ENCODE peak calls at places on chromosomes 11 and 22, in eight cellular contexts. One of them, this sample, is unnamed.

GRCh38 chr11:57332694-57333440 is 2.8 kb downstream of the SSRP1 start:
- DNase-seq in WTC11: no peak
- DNase-seq in A549: no peak
- DNase-seq in psoas muscle: peak
- DNase-seq in endothelial cell of umbilical vein: no peak
- DNase-seq in HFF-Myc: no peak
- DNase-seq in hepatocyte: no peak
- DNase-seq in CD8-positive, alpha-beta T cell: no peak
- DNase-seq in this sample: no peak

GRCh38 chr11:110314366-110315095 is 18.1 kb upstream of the RDX start:
- DNase-seq in psoas muscle: no peak
- DNase-seq in CD8-positive, alpha-beta T cell: no peak
- DNase-seq in A549: no peak
- DNase-seq in WTC11: no peak
- DNase-seq in HFF-Myc: no peak
- DNase-seq in endothelial cell of umbilical vein: no peak
- DNase-seq in hepatocyte: no peak
- DNase-seq in this sample: no peak

GRCh38 chr11:12706531-12707499 is 32.6 kb downstream of the TEAD1 start:
- DNase-seq in CD8-positive, alpha-beta T cell: no peak
- DNase-seq in psoas muscle: no peak
- DNase-seq in hepatocyte: peak
- DNase-seq in endothelial cell of umbilical vein: peak
- DNase-seq in HFF-Myc: no peak
- DNase-seq in A549: no peak
- DNase-seq in WTC11: no peak
- DNase-seq in this sample: no peak

GRCh38 chr22:28951969-28952521 is 68.7 kb downstream of the ZNRF3 start:
- DNase-seq in HFF-Myc: no peak
- DNase-seq in A549: no peak
- DNase-seq in psoas muscle: no peak
- DNase-seq in endothelial cell of umbilical vein: no peak
- DNase-seq in WTC11: peak
- DNase-seq in CD8-positive, alpha-beta T cell: no peak
- DNase-seq in hepatocyte: peak
- DNase-seq in this sample: peak

GRCh38 chr11:27995082-27995481 is 112.9 kb downstream of the KIF18A start:
- DNase-seq in HFF-Myc: no peak
- DNase-seq in WTC11: no peak
- DNase-seq in hepatocyte: no peak
- DNase-seq in CD8-positive, alpha-beta T cell: no peak
- DNase-seq in psoas muscle: no peak
- DNase-seq in A549: peak
- DNase-seq in endothelial cell of umbilical vein: no peak
- DNase-seq in this sample: no peak

GRCh38 chr11:15213471-15214231 is 98.9 kb downstream of the INSC start:
- DNase-seq in endothelial cell of umbilical vein: no peak
- DNase-seq in hepatocyte: peak
- DNase-seq in CD8-positive, alpha-beta T cell: no peak
- DNase-seq in WTC11: no peak
- DNase-seq in HFF-Myc: no peak
- DNase-seq in psoas muscle: no peak
- DNase-seq in A549: no peak
- DNase-seq in this sample: no peak

GRCh38 chr11:55969845-55970244 is at the start of gene OR10AG1:
- DNase-seq in WTC11: no peak
- DNase-seq in A549: no peak
- DNase-seq in psoas muscle: no peak
- DNase-seq in endothelial cell of umbilical vein: no peak
- DNase-seq in hepatocyte: no peak
- DNase-seq in CD8-positive, alpha-beta T cell: no peak
- DNase-seq in HFF-Myc: no peak
- DNase-seq in this sample: no peak

GRCh38 chr11:29159552-29160465 is 857.0 kb downstream of the KCNA4 start:
- DNase-seq in A549: peak
- DNase-seq in CD8-positive, alpha-beta T cell: no peak
- DNase-seq in HFF-Myc: peak
- DNase-seq in WTC11: peak
- DNase-seq in endothelial cell of umbilical vein: peak
- DNase-seq in hepatocyte: peak
- DNase-seq in psoas muscle: no peak
- DNase-seq in this sample: peak

GRCh38 chr11:121687961-121688566 is 235.3 kb upstream of the SORL1-AS1 start:
- DNase-seq in hepatocyte: peak
- DNase-seq in WTC11: peak
- DNase-seq in psoas muscle: no peak
- DNase-seq in endothelial cell of umbilical vein: no peak
- DNase-seq in A549: no peak
- DNase-seq in CD8-positive, alpha-beta T cell: no peak
- DNase-seq in HFF-Myc: peak
- DNase-seq in this sample: no peak

GRCh38 chr22:37419370-37419915 is 7.8 kb downstream of the ELFN2 start:
- DNase-seq in A549: no peak
- DNase-seq in psoas muscle: no peak
- DNase-seq in endothelial cell of umbilical vein: no peak
- DNase-seq in hepatocyte: no peak
- DNase-seq in WTC11: no peak
- DNase-seq in CD8-positive, alpha-beta T cell: no peak
- DNase-seq in HFF-Myc: no peak
- DNase-seq in this sample: no peak

GRCh38 chr11:118870396-118871343 is 13.0 kb upstream of the CXCR5 start:
- DNase-seq in CD8-positive, alpha-beta T cell: no peak
- DNase-seq in endothelial cell of umbilical vein: no peak
- DNase-seq in psoas muscle: peak
- DNase-seq in A549: no peak
- DNase-seq in WTC11: peak
- DNase-seq in HFF-Myc: no peak
- DNase-seq in hepatocyte: no peak
- DNase-seq in this sample: peak

GRCh38 chr11:118057424-118058145 is 19.3 kb upstream of the TMPRSS4 start:
- DNase-seq in WTC11: no peak
- DNase-seq in psoas muscle: peak
- DNase-seq in endothelial cell of umbilical vein: no peak
- DNase-seq in A549: no peak
- DNase-seq in hepatocyte: no peak
- DNase-seq in HFF-Myc: no peak
- DNase-seq in CD8-positive, alpha-beta T cell: no peak
- DNase-seq in this sample: no peak

GRCh38 chr11:72231396-72232259 is 7.1 kb downstream of the INPPL1 start:
- DNase-seq in hepatocyte: no peak
- DNase-seq in endothelial cell of umbilical vein: no peak
- DNase-seq in A549: no peak
- DNase-seq in WTC11: no peak
- DNase-seq in HFF-Myc: no peak
- DNase-seq in CD8-positive, alpha-beta T cell: no peak
- DNase-seq in psoas muscle: no peak
- DNase-seq in this sample: no peak

GRCh38 chr11:8699903-8700302 is 17.3 kb downstream of the RPL27A start:
- DNase-seq in HFF-Myc: no peak
- DNase-seq in psoas muscle: no peak
- DNase-seq in hepatocyte: no peak
- DNase-seq in A549: no peak
- DNase-seq in WTC11: peak
- DNase-seq in endothelial cell of umbilical vein: peak
- DNase-seq in CD8-positive, alpha-beta T cell: no peak
- DNase-seq in this sample: peak

GRCh38 chr11:57638811-57639320 is 10.8 kb downstream of the YPEL4 start:
- DNase-seq in psoas muscle: no peak
- DNase-seq in HFF-Myc: no peak
- DNase-seq in CD8-positive, alpha-beta T cell: no peak
- DNase-seq in A549: no peak
- DNase-seq in endothelial cell of umbilical vein: no peak
- DNase-seq in hepatocyte: no peak
- DNase-seq in WTC11: peak
- DNase-seq in this sample: no peak

GRCh38 chr11:101082813-101083212 is 46.8 kb downstream of the PGR start:
- DNase-seq in endothelial cell of umbilical vein: no peak
- DNase-seq in psoas muscle: no peak
- DNase-seq in WTC11: no peak
- DNase-seq in hepatocyte: no peak
- DNase-seq in A549: no peak
- DNase-seq in CD8-positive, alpha-beta T cell: no peak
- DNase-seq in HFF-Myc: no peak
- DNase-seq in this sample: no peak

GRCh38 chr11:90288207-90288821 is 65.5 kb upstream of the CHORDC1 start:
- DNase-seq in psoas muscle: no peak
- DNase-seq in A549: peak
- DNase-seq in HFF-Myc: no peak
- DNase-seq in endothelial cell of umbilical vein: peak
- DNase-seq in hepatocyte: peak
- DNase-seq in CD8-positive, alpha-beta T cell: no peak
- DNase-seq in WTC11: no peak
- DNase-seq in this sample: no peak

GRCh38 chr11:73401217-73401923 is 25.2 kb downstream of the RELT start:
- DNase-seq in psoas muscle: no peak
- DNase-seq in A549: no peak
- DNase-seq in HFF-Myc: no peak
- DNase-seq in hepatocyte: no peak
- DNase-seq in WTC11: no peak
- DNase-seq in CD8-positive, alpha-beta T cell: no peak
- DNase-seq in endothelial cell of umbilical vein: no peak
- DNase-seq in this sample: no peak

GRCh38 chr11:2120359-2121100 is 18.7 kb downstream of the IGF2 start:
- DNase-seq in WTC11: no peak
- DNase-seq in HFF-Myc: no peak
- DNase-seq in endothelial cell of umbilical vein: no peak
- DNase-seq in CD8-positive, alpha-beta T cell: no peak
- DNase-seq in A549: no peak
- DNase-seq in psoas muscle: peak
- DNase-seq in hepatocyte: no peak
- DNase-seq in this sample: no peak

GRCh38 chr11:109247071-109247470 is 174.9 kb upstream of the C11orf87 start:
- DNase-seq in A549: no peak
- DNase-seq in endothelial cell of umbilical vein: no peak
- DNase-seq in WTC11: no peak
- DNase-seq in HFF-Myc: no peak
- DNase-seq in CD8-positive, alpha-beta T cell: no peak
- DNase-seq in psoas muscle: no peak
- DNase-seq in hepatocyte: no peak
- DNase-seq in this sample: no peak

GRCh38 chr11:118631109-118631508 is 23.7 kb downstream of the PHLDB1 start:
- DNase-seq in WTC11: no peak
- DNase-seq in HFF-Myc: no peak
- DNase-seq in psoas muscle: no peak
- DNase-seq in CD8-positive, alpha-beta T cell: no peak
- DNase-seq in A549: no peak
- DNase-seq in endothelial cell of umbilical vein: no peak
- DNase-seq in hepatocyte: no peak
- DNase-seq in this sample: no peak

GRCh38 chr22:20764053-20764720 is 9.7 kb upstream of the SERPIND1 start:
- DNase-seq in psoas muscle: no peak
- DNase-seq in CD8-positive, alpha-beta T cell: no peak
- DNase-seq in hepatocyte: no peak
- DNase-seq in A549: no peak
- DNase-seq in HFF-Myc: no peak
- DNase-seq in endothelial cell of umbilical vein: no peak
- DNase-seq in WTC11: no peak
- DNase-seq in this sample: no peak
- TF ChIP-seq CTCF in psoas muscle: no peak
- TF ChIP-seq CTCF in CD8-positive, alpha-beta T cell: no peak
- TF ChIP-seq CTCF in hepatocyte: no peak
- TF ChIP-seq CTCF in A549: no peak
- TF ChIP-seq CTCF in HFF-Myc: no peak
- TF ChIP-seq CTCF in endothelial cell of umbilical vein: no peak
- TF ChIP-seq CTCF in WTC11: no peak
- TF ChIP-seq CTCF in this sample: no peak

DNA sequence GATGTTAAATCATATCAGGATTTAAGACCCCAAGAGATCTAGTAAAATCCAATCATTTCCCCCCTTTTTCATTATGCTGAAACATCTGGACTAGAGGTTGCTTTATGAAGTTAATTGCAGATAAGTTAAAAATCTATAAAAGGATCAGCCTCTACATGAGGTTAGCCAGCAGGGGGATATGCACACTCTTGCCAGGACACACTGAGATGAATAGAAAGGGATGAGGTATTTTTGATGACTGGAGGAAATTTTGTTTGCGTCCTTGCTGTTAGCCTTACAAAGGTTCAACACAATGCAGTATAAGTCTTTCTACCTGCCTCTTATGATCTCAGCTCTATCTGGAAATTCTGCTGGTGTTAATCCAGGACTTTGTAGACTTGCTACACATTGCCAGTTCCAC is 1034.3 kb downstream of the LRRC4C start:
- DNase-seq in WTC11: no peak
- DNase-seq in hepatocyte: no peak
- DNase-seq in psoas muscle: no peak
- DNase-seq in A549: no peak
- DNase-seq in endothelial cell of umbilical vein: no peak
- DNase-seq in CD8-positive, alpha-beta T cell: no peak
- DNase-seq in HFF-Myc: no peak
- DNase-seq in this sample: no peak
- TF ChIP-seq CTCF in WTC11: no peak
- TF ChIP-seq CTCF in hepatocyte: no peak
- TF ChIP-seq CTCF in psoas muscle: no peak
- TF ChIP-seq CTCF in A549: no peak
- TF ChIP-seq CTCF in endothelial cell of umbilical vein: no peak
- TF ChIP-seq CTCF in CD8-positive, alpha-beta T cell: no peak
- TF ChIP-seq CTCF in HFF-Myc: peak
- TF ChIP-seq CTCF in this sample: no peak

GRCh38 chr22:46012881-46013281 is 35.9 kb upstream of the WNT7B start:
- DNase-seq in A549: no peak
- DNase-seq in psoas muscle: peak
- DNase-seq in WTC11: no peak
- DNase-seq in CD8-positive, alpha-beta T cell: no peak
- DNase-seq in HFF-Myc: no peak
- DNase-seq in hepatocyte: no peak
- DNase-seq in endothelial cell of umbilical vein: no peak
- DNase-seq in this sample: no peak
- TF ChIP-seq CTCF in A549: no peak
- TF ChIP-seq CTCF in psoas muscle: no peak
- TF ChIP-seq CTCF in WTC11: no peak
- TF ChIP-seq CTCF in CD8-positive, alpha-beta T cell: no peak
- TF ChIP-seq CTCF in HFF-Myc: no peak
- TF ChIP-seq CTCF in hepatocyte: no peak
- TF ChIP-seq CTCF in endothelial cell of umbilical vein: no peak
- TF ChIP-seq CTCF in this sample: no peak

GRCh38 chr11:31236052-31236652 is 133.4 kb downstream of the DCDC1 start:
- DNase-seq in A549: peak
- DNase-seq in endothelial cell of umbilical vein: peak
- DNase-seq in HFF-Myc: no peak
- DNase-seq in hepatocyte: no peak
- DNase-seq in CD8-positive, alpha-beta T cell: no peak
- DNase-seq in psoas muscle: no peak
- DNase-seq in WTC11: no peak
- DNase-seq in this sample: no peak

GRCh38 chr11:31237819-31238771 is 131.4 kb downstream of the DCDC1 start:
- DNase-seq in CD8-positive, alpha-beta T cell: no peak
- DNase-seq in A549: peak
- DNase-seq in endothelial cell of umbilical vein: no peak
- DNase-seq in psoas muscle: no peak
- DNase-seq in HFF-Myc: no peak
- DNase-seq in hepatocyte: peak
- DNase-seq in WTC11: peak
- DNase-seq in this sample: no peak

DNA sequence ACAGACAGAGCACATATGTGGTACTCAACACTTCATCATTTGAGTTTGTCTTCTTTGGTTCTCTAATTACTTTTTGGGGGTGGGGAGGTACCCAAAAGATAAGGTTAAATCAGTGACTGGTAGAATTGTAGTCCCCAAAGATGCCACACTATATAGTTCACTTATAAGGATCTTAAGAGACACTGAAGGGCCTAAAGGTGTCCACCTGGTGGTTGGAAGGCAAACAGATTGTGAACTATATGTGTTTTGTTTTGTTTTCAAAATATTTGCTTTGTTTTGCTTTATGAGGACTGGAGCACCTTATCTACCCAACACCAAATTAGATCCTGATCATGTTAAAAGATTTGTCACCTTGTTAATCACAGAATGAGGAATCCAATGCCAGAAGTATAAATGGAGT is 136.1 kb downstream of the DCDC1 start:
- DNase-seq in CD8-positive, alpha-beta T cell: no peak
- DNase-seq in HFF-Myc: no peak
- DNase-seq in psoas muscle: no peak
- DNase-seq in hepatocyte: peak
- DNase-seq in WTC11: no peak
- DNase-seq in endothelial cell of umbilical vein: no peak
- DNase-seq in A549: peak
- DNase-seq in this sample: no peak
- TF ChIP-seq CTCF in CD8-positive, alpha-beta T cell: no peak
- TF ChIP-seq CTCF in HFF-Myc: peak
- TF ChIP-seq CTCF in psoas muscle: no peak
- TF ChIP-seq CTCF in hepatocyte: peak
- TF ChIP-seq CTCF in WTC11: no peak
- TF ChIP-seq CTCF in endothelial cell of umbilical vein: no peak
- TF ChIP-seq CTCF in A549: peak
- TF ChIP-seq CTCF in this sample: peak